ENCODE peak calls at places on chromosomes 5 and 9, in four cellular contexts. Z is stimulated activated CD8-positive, alpha-beta memory T cell treated with anti-CD3 and anti-CD28 coated beads, Interleukin-7, amount 100 ng/mL, for 1 hour; W is activated naive CD4-positive, alpha-beta T cell; V is neuronal stem cell. P is an unnamed sample.

GRCh38 chr9:136806631-136807201 is 1.0 kb upstream of the RABL6 start:
- DNase-seq in Z (no peak), W (no peak), V (no peak), P (no peak)

GRCh38 chr5:157387683-157388093 is 72.3 kb upstream of the NIPAL4 start:
- DNase-seq in Z (no peak), W (no peak), V (no peak), P (peak; percentile 89)

GRCh38 chr5:73391441-73391871 is 57.1 kb downstream of the FOXD1 start:
- DNase-seq in Z (no peak), W (no peak), V (no peak), P (peak; percentile 40)

GRCh38 chr9:130490981-130491380 is 46.2 kb downstream of the ASS1 start:
- DNase-seq in Z (no peak), W (no peak), V (no peak), P (no peak)

GRCh38 chr9:114006931-114007691 is 71.0 kb downstream of the AMBP start:
- DNase-seq in Z (no peak), W (no peak), V (no peak), P (no peak)

GRCh38 chr9:133194597-133194996 is 14.5 kb downstream of the OBP2B start:
- DNase-seq in Z (no peak), W (no peak), V (no peak), P (no peak)

GRCh38 chr5:23013395-23013994 is 160.4 kb upstream of the CDH12 start:
- DNase-seq in Z (no peak), W (no peak), V (no peak), P (no peak)

GRCh38 chr5:105924366-105924765 is 1746.4 kb downstream of the EFNA5 start:
- DNase-seq in Z (no peak), W (no peak), V (no peak), P (no peak)

GRCh38 chr9:91716815-91717214 is 233.2 kb downstream of the ROR2 start:
- DNase-seq in Z (no peak), W (no peak), V (no peak), P (no peak)

GRCh38 chr5:133147411-133147810 is 95.6 kb downstream of the HSPA4 start:
- DNase-seq in Z (no peak), W (no peak), V (no peak), P (no peak)

GRCh38 chr9:133134419-133135190 is 13.6 kb upstream of the RALGDS start:
- DNase-seq in Z (no peak), W (no peak), V (no peak), P (no peak)

GRCh38 chr5:139905401-139905800 is 109.8 kb downstream of the PSD2 start:
- DNase-seq in Z (no peak), W (no peak), V (no peak), P (no peak)

GRCh38 chr5:124310453-124310852 is 436.0 kb downstream of the ZNF608 start:
- DNase-seq in Z (no peak), W (no peak), V (no peak), P (no peak)

GRCh38 chr9:15086096-15087030 is 176.1 kb upstream of the FREM1 start:
- DNase-seq in Z (no peak), W (no peak), V (no peak), P (no peak)

GRCh38 chr5:14038341-14038959 is 94.0 kb upstream of the DNAH5 start:
- DNase-seq in Z (no peak), W (no peak), V (no peak), P (no peak)

GRCh38 chr9:98570055-98570454 is 138.7 kb downstream of the GABBR2 start:
- DNase-seq in Z (no peak), W (no peak), V (no peak), P (no peak)

GRCh38 chr9:71756753-71757152 is 11.6 kb downstream of the CEMIP2 start:
- DNase-seq in Z (no peak), W (no peak), V (no peak), P (no peak)

GRCh38 chr9:124251188-124251587 is 6.6 kb upstream of the NEK6 start:
- DNase-seq in Z (no peak), W (no peak), V (no peak), P (no peak)

GRCh38 chr5:374631-375335 is 53.3 kb downstream of the AHRR start:
- DNase-seq in Z (no peak), W (no peak), V (no peak), P (no peak)

GRCh38 chr9:16960084-16960483 is 89.6 kb upstream of the BNC2 start:
- DNase-seq in Z (no peak), W (no peak), V (no peak), P (peak; percentile 16)

GRCh38 chr9:7216004-7216821 is 458.4 kb downstream of the KDM4C start:
- DNase-seq in Z (no peak), W (no peak), V (no peak), P (no peak)

GRCh38 chr9:92179286-92180002 is 64.2 kb upstream of the SPTLC1 start:
- DNase-seq in Z (no peak), W (no peak), V (no peak), P (no peak)

GRCh38 chr5:78895616-78896015 is 89.5 kb downstream of the ARSB start:
- DNase-seq in Z (no peak), W (no peak), V (no peak), P (no peak)

GRCh38 chr5:115262066-115262404 is 642 bp downstream of the PGGT1B start:
- DNase-seq in Z (no peak), W (no peak), V (no peak), P (peak; percentile 24)

GRCh38 chr5:176446884-176447537 is 1.2 kb upstream of the FAF2 start:
- DNase-seq in Z (no peak), W (no peak), V (peak; percentile 2), P (no peak)

GRCh38 chr9:115883467-115884329 is 269.9 kb upstream of the PAPPA start:
- DNase-seq in Z (no peak), W (no peak), V (peak; percentile 18), P (peak; percentile 65)

GRCh38 chr9:117412841-117413240 is 2.0 kb downstream of the ASTN2 start:
- DNase-seq in Z (no peak), W (no peak), V (no peak), P (no peak)

GRCh38 chr5:2187687-2188086 is 305.0 kb upstream of the IRX4 start:
- DNase-seq in Z (no peak), W (no peak), V (no peak), P (no peak)

GRCh38 chr5:151155149-151155776 is 2.3 kb downstream of the ANXA6 start:
- DNase-seq in Z (no peak), W (no peak), V (no peak), P (no peak)